ENCODE peak calls at places on chromosomes 16 and 17, in nine cellular contexts. H, O, A, E, T, R, J, G and N are unnamed samples. For H3K4me1, the result is how much of the 10 kb centered on the place peaks cover.

GRCh38 chr17:27244481-27245223 is 49.3 kb upstream of the WSB1 start:
- DNase-seq in H (peak), O (no peak), A (peak), E (peak), T (peak), R (no peak), J (no peak), G (no peak), N (peak)

GRCh38 chr17:77754956-77755355 is 203.5 kb upstream of the TNRC6C start:
- DNase-seq in H (no peak), O (no peak), A (no peak), E (no peak), T (no peak), R (no peak), J (no peak), G (no peak), N (peak)

GRCh38 chr17:73719588-73720071 is 75.4 kb upstream of the SDK2 start:
- DNase-seq in H (peak), O (no peak), A (no peak), E (no peak), T (peak), R (no peak), J (no peak), G (no peak), N (peak)

GRCh38 chr17:83200231-83200699 is 120.9 kb downstream of the METRNL start:
- DNase-seq in H (no peak), O (no peak), A (peak), E (peak), T (no peak), R (no peak), J (no peak), G (peak), N (peak)

GRCh38 chr17:17364338-17364667 is 61.1 kb downstream of the NT5M start:
- DNase-seq in H (peak), O (no peak), A (no peak), E (no peak), T (no peak), R (no peak), J (no peak), G (no peak), N (peak)

GRCh38 chr17:77728022-77728671 is 230.4 kb upstream of the TNRC6C start:
- DNase-seq in H (peak), O (no peak), A (no peak), E (peak), T (peak), R (no peak), J (peak), G (peak), N (no peak)

GRCh38 chr17:73533801-73534574 is 110.3 kb downstream of the SDK2 start:
- DNase-seq in H (peak), O (no peak), A (no peak), E (no peak), T (no peak), R (no peak), J (no peak), G (no peak), N (no peak)

GRCh38 chr17:1899403-1900000 is 69.7 kb downstream of the RPA1 start:
- DNase-seq in H (no peak), O (no peak), A (no peak), E (no peak), T (no peak), R (no peak), J (no peak), G (no peak), N (no peak)

GRCh38 chr17:71441098-71441497 is 679.7 kb upstream of the SOX9 start:
- DNase-seq in H (no peak), O (no peak), A (no peak), E (no peak), T (no peak), R (no peak), J (no peak), G (no peak), N (no peak)

DNA sequence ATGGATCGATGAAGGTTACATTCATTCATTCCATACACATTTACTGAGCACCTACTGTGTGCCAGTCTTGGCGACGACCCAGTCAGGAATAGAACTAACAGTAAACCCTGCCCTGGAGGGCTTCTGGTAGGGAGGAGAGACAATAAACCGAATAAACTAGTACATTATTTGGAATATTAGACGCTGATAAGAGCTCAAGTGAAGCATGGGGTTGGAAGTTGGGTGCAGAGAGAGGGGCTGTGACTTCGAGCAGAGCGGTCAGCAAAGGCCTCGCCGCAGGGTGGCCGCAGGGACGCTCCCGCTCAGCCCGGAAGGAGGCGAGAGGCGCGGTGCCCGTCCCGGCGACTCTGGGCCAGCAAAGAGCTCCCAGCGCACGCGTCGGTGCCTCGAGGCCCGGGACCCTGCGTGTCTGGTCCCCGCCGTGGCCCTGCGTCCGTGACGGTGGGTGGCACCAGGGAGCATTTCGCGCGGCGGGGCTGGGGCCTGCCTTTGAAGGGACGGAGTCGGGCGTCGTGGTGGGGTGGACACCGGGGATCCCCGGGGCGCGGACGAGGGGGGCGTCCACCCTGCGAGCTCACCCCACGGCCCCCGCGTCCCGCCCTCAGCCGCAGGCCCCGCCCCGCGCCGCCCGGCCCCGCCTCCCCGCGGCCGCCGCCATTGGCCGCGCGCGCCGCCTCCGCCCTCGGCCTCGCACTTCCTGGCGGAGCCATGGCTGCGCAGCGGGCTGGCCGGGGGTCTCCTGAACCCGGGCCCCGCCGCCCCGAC is at the start of gene KLHL36:
- DNase-seq in H (peak), O (peak), A (peak), E (peak), T (peak), R (no peak), J (no peak), G (peak), N (peak)
- H3K4me1 ChIP-seq in H (under half), O (under half), A (under half), E (under half), T (under half), R (under half), J (under half), G (under half), N (under half)

GRCh38 chr17:38898812-38899348 is 26.5 kb upstream of the LASP1NB start:
- DNase-seq in H (no peak), O (peak), A (no peak), E (peak), T (no peak), R (no peak), J (no peak), G (peak), N (peak)
- H3K4me1 ChIP-seq in H (under half), O (half or more), A (under half), E (half or more), T (under half), R (under half), J (half or more), G (under half), N (half or more)

GRCh38 chr16:75039941-75040340 is 41.1 kb downstream of the ZNRF1 start:
- DNase-seq in H (no peak), O (no peak), A (no peak), E (no peak), T (no peak), R (no peak), J (no peak), G (no peak), N (no peak)
- H3K4me1 ChIP-seq in H (under half), O (under half), A (under half), E (under half), T (under half), R (under half), J (under half), G (under half), N (under half)

GRCh38 chr16:58352690-58353089 is 39.6 kb upstream of the GINS3 start:
- DNase-seq in H (no peak), O (no peak), A (no peak), E (no peak), T (no peak), R (no peak), J (no peak), G (no peak), N (no peak)
- H3K4me1 ChIP-seq in H (under half), O (under half), A (under half), E (under half), T (under half), R (under half), J (under half), G (under half), N (under half)

GRCh38 chr16:1394367-1394951 is 20.0 kb downstream of the UNKL start:
- DNase-seq in H (no peak), O (no peak), A (no peak), E (no peak), T (no peak), R (no peak), J (no peak), G (no peak), N (no peak)

GRCh38 chr16:1395444-1396074 is 18.9 kb downstream of the UNKL start:
- DNase-seq in H (no peak), O (no peak), A (no peak), E (no peak), T (no peak), R (no peak), J (no peak), G (no peak), N (no peak)

GRCh38 chr16:1393613-1394176 is 20.8 kb downstream of the UNKL start:
- DNase-seq in H (no peak), O (no peak), A (no peak), E (no peak), T (no peak), R (no peak), J (no peak), G (no peak), N (no peak)

GRCh38 chr16:1390239-1390638 is 24.3 kb downstream of the UNKL start:
- DNase-seq in H (no peak), O (no peak), A (no peak), E (no peak), T (no peak), R (no peak), J (no peak), G (no peak), N (no peak)

DNA sequence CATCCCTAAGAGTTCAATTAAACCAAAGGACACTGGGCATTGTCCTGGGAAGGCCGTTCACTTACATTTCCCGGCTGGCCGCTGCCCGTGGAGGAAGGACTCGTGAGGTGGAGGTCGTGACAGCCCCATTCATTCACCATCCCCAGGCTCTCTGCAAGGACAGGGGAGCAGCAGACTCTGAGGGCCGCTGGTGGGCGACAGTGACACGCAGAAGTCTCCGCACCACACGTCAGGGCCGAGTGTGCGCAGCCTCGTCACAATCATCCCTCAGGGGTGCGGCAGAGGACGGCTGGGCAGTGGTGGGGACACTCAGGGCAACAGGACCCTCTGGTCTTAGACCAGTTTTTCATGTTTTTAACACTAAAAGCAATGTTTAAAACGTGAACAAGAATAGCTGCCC is 21.7 kb downstream of the UNKL start:
- DNase-seq in H (no peak), O (no peak), A (no peak), E (no peak), T (no peak), R (no peak), J (no peak), G (no peak), N (no peak)
- H3K4me1 ChIP-seq in H (under half), O (under half), A (under half), E (under half), T (under half), R (under half), J (under half), G (under half), N (under half)